ENCODE peak calls at places on chromosome 13, in ten cellular contexts. A, Z, C, W, R, G, D, P, K and B are unnamed samples.

GRCh38 chr13:106906431-106906996 is 338.6 kb upstream of the ARGLU1 start:
- DNase-seq in A (no peak), Z (no peak), G (no peak), C (no peak), R (peak; percentile 79), D (no peak), P (no peak), K (no peak), W (no peak), B (no peak)

GRCh38 chr13:114131581-114132418 is 623 bp downstream of the RASA3 start:
- DNase-seq in R (peak; percentile 74), D (no peak), P (peak; percentile 35), A (no peak), W (no peak), G (no peak), C (peak; percentile 87), K (no peak), Z (no peak), B (peak; percentile 53)

GRCh38 chr13:80132741-80133601 is 208.0 kb downstream of the SPRY2 start:
- DNase-seq in P (peak; percentile 65), K (peak; percentile 15), Z (no peak), R (peak; percentile 94), A (peak; percentile 17), D (peak; percentile 42), G (no peak), W (no peak), C (no peak), B (no peak)

GRCh38 chr13:73387318-73387717 is 328.5 kb downstream of the KLF5 start:
- DNase-seq in W (no peak), P (no peak), K (no peak), A (no peak), G (no peak), C (no peak), D (no peak), Z (no peak), R (no peak), B (no peak)

GRCh38 chr13:37526710-37527446 is 71.7 kb downstream of the POSTN start:
- DNase-seq in D (peak; percentile 75), K (no peak), P (no peak), Z (peak; percentile 58), W (no peak), G (no peak), A (no peak), C (no peak), R (no peak), B (no peak)

GRCh38 chr13:33471182-33471581 is 185.6 kb upstream of the STARD13 start:
- DNase-seq in Z (no peak), D (no peak), P (no peak), A (no peak), G (no peak), K (no peak), R (peak; percentile 19), W (no peak), C (no peak), B (no peak)

GRCh38 chr13:59734393-59734792 is 429.3 kb downstream of the DIAPH3 start:
- DNase-seq in K (no peak), A (no peak), P (peak; percentile 63), Z (no peak), W (no peak), D (no peak), C (no peak), G (no peak), R (peak; percentile 26), B (peak; percentile 83)

GRCh38 chr13:34107814-34108213 is 289.9 kb downstream of the RFC3 start:
- DNase-seq in W (no peak), Z (no peak), G (no peak), R (no peak), A (no peak), D (no peak), K (no peak), C (no peak), P (no peak), B (no peak)

GRCh38 chr13:75226755-75227435 is 255.1 kb downstream of the TBC1D4 start:
- DNase-seq in A (no peak), K (no peak), C (no peak), G (no peak), D (peak; percentile 84), W (no peak), P (peak; percentile 5), R (no peak), Z (no peak), B (no peak)

GRCh38 chr13:113441661-113442060 is 11.6 kb downstream of the ADPRHL1 start:
- DNase-seq in C (peak; percentile 43), W (no peak), R (no peak), K (no peak), P (no peak), A (no peak), G (no peak), Z (no peak), D (no peak), B (no peak)

GRCh38 chr13:27972619-27972877 is 3.4 kb upstream of the CDX2 start:
- DNase-seq in R (no peak), K (no peak), D (no peak), P (no peak), Z (no peak), W (no peak), A (no peak), C (no peak), G (no peak), B (peak; percentile 17)

GRCh38 chr13:111936267-111936925 is 130.6 kb upstream of the SOX1 start:
- DNase-seq in K (no peak), P (no peak), A (no peak), G (no peak), C (no peak), R (no peak), W (no peak), Z (no peak), D (no peak), B (no peak)

GRCh38 chr13:99654076-99654475 is 152.8 kb downstream of the TM9SF2 start:
- DNase-seq in W (no peak), P (no peak), K (no peak), C (peak; percentile 68), A (no peak), D (no peak), Z (no peak), R (no peak), G (no peak), B (no peak)

GRCh38 chr13:95527955-95528354 is 24.6 kb upstream of the CLDN10 start:
- DNase-seq in R (no peak), G (no peak), A (no peak), W (no peak), Z (no peak), D (no peak), C (no peak), K (no peak), P (no peak), B (no peak)

GRCh38 chr13:51557875-51558604 is 26.2 kb upstream of the WDFY2 start:
- DNase-seq in C (no peak), R (no peak), G (no peak), Z (no peak), K (peak; percentile 13), D (peak; percentile 78), W (no peak), A (no peak), P (no peak), B (peak; percentile 31)

GRCh38 chr13:110560606-110561334 is 752 bp downstream of the RAB20 start:
- DNase-seq in K (no peak), W (no peak), C (no peak), Z (no peak), A (no peak), D (no peak), G (no peak), P (peak; percentile 75), R (peak; percentile 72), B (no peak)

GRCh38 chr13:46961719-46962118 is 64.9 kb upstream of the HTR2A start:
- DNase-seq in G (no peak), W (no peak), C (no peak), Z (no peak), A (no peak), K (no peak), R (no peak), P (peak; percentile 15), D (peak; percentile 86), B (no peak)

GRCh38 chr13:51523082-51523518 is 61.2 kb upstream of the WDFY2 start:
- DNase-seq in A (no peak), Z (no peak), D (peak; percentile 52), W (no peak), P (peak; percentile 45), R (peak; percentile 14), K (peak; percentile 61), C (no peak), G (peak; percentile 12), B (no peak)

GRCh38 chr13:112114391-112114790 is 47.4 kb downstream of the SOX1 start:
- DNase-seq in A (no peak), K (no peak), W (no peak), Z (no peak), G (no peak), P (no peak), R (no peak), D (no peak), C (no peak), B (no peak)

GRCh38 chr13:112638919-112639318 is 50.9 kb upstream of the ATP11A start:
- DNase-seq in D (no peak), P (no peak), K (no peak), W (no peak), Z (no peak), A (no peak), G (no peak), R (no peak), C (peak; percentile 44), B (no peak)

GRCh38 chr13:50230365-50230978 is 215.2 kb downstream of the KCNRG start:
- DNase-seq in A (no peak), P (no peak), D (no peak), R (no peak), W (no peak), C (no peak), Z (no peak), K (no peak), G (no peak), B (peak; percentile 73)

GRCh38 chr13:98044301-98044700 is 90.8 kb downstream of the IPO5 start:
- DNase-seq in Z (no peak), W (no peak), R (no peak), A (no peak), K (no peak), C (no peak), P (peak; percentile 49), D (no peak), G (no peak), B (no peak)

GRCh38 chr13:49369876-49370275 is 74.0 kb downstream of the CAB39L start:
- DNase-seq in G (no peak), W (no peak), Z (no peak), C (no peak), P (no peak), A (no peak), R (no peak), D (no peak), K (no peak), B (peak; percentile 67)

GRCh38 chr13:42148538-42148937 is 100.1 kb downstream of the DGKH start:
- DNase-seq in C (no peak), R (no peak), Z (no peak), K (no peak), A (no peak), D (no peak), G (no peak), P (no peak), W (no peak), B (no peak)

GRCh38 chr13:111622051-111622531 is 301.6 kb downstream of the TEX29 start:
- DNase-seq in D (no peak), W (no peak), G (no peak), Z (no peak), R (no peak), K (no peak), A (no peak), P (no peak), C (no peak), B (no peak)

GRCh38 chr13:112447761-112448603 is 71.8 kb downstream of the SPACA7 start:
- DNase-seq in C (peak; percentile 59), G (no peak), D (no peak), K (no peak), P (no peak), R (no peak), A (no peak), Z (no peak), W (no peak), B (no peak)

GRCh38 chr13:97256343-97256783 is 34.2 kb downstream of the MBNL2 start:
- DNase-seq in C (no peak), R (no peak), P (peak; percentile 58), Z (no peak), K (peak; percentile 40), G (no peak), W (no peak), A (no peak), D (peak; percentile 82), B (no peak)

GRCh38 chr13:101530293-101530692 is 77.8 kb downstream of the ITGBL1 start:
- DNase-seq in K (no peak), W (no peak), A (no peak), Z (no peak), G (no peak), D (no peak), R (no peak), P (no peak), C (no peak), B (no peak)